ENCODE peak calls at places on chromosomes 7 and 10, in five cellular contexts. One of them, this sample, is unnamed. For H3K4me1, the result is how much of the 10 kb centered on the place peaks cover.

GRCh38 chr10:12507165-12507870 is 158.0 kb downstream of the CAMK1D start:
- DNase-seq in ovary: no peak
- DNase-seq in A549: no peak
- DNase-seq in IMR-90: no peak
- DNase-seq in adrenal gland: no peak
- DNase-seq in this sample: no peak

GRCh38 chr10:63236113-63236935 is 103.2 kb downstream of the NRBF2 start:
- DNase-seq in ovary: no peak
- DNase-seq in A549: peak
- DNase-seq in IMR-90: peak
- DNase-seq in adrenal gland: no peak
- DNase-seq in this sample: no peak

GRCh38 chr7:80294321-80294720 is 159.7 kb downstream of the GNAI1 start:
- DNase-seq in ovary: no peak
- DNase-seq in A549: no peak
- DNase-seq in IMR-90: peak
- DNase-seq in adrenal gland: no peak
- DNase-seq in this sample: no peak

GRCh38 chr7:107836237-107837144 is 33.5 kb upstream of the SLC26A3 start:
- DNase-seq in ovary: no peak
- DNase-seq in A549: peak
- DNase-seq in IMR-90: no peak
- DNase-seq in adrenal gland: no peak
- DNase-seq in this sample: no peak

GRCh38 chr10:103679096-103679790 is 176.1 kb downstream of the SH3PXD2A start:
- DNase-seq in ovary: no peak
- DNase-seq in A549: no peak
- DNase-seq in IMR-90: peak
- DNase-seq in adrenal gland: no peak
- DNase-seq in this sample: no peak

GRCh38 chr7:133331861-133332260 is 79.0 kb downstream of the EXOC4 start:
- DNase-seq in ovary: no peak
- DNase-seq in A549: no peak
- DNase-seq in IMR-90: no peak
- DNase-seq in adrenal gland: no peak
- DNase-seq in this sample: no peak

GRCh38 chr10:31819393-31819820 is 109.2 kb downstream of the ARHGAP12 start:
- DNase-seq in ovary: no peak
- DNase-seq in A549: no peak
- DNase-seq in IMR-90: no peak
- DNase-seq in adrenal gland: no peak
- DNase-seq in this sample: no peak

GRCh38 chr7:68247566-68247965 is 1250.9 kb downstream of the TYW1 start:
- DNase-seq in ovary: no peak
- DNase-seq in A549: no peak
- DNase-seq in IMR-90: no peak
- DNase-seq in adrenal gland: no peak
- DNase-seq in this sample: no peak

GRCh38 chr10:35416628-35417625 is 80.6 kb downstream of the CCNY start:
- DNase-seq in ovary: no peak
- DNase-seq in A549: no peak
- DNase-seq in IMR-90: peak
- DNase-seq in adrenal gland: peak
- DNase-seq in this sample: no peak

GRCh38 chr10:43407576-43408330 is 1.2 kb downstream of the HNRNPF start:
- DNase-seq in ovary: peak
- DNase-seq in A549: peak
- DNase-seq in IMR-90: peak
- DNase-seq in adrenal gland: peak
- DNase-seq in this sample: peak

GRCh38 chr10:43408331-43408709 is 666 bp downstream of the HNRNPF start:
- DNase-seq in ovary: no peak
- DNase-seq in A549: no peak
- DNase-seq in IMR-90: no peak
- DNase-seq in adrenal gland: peak
- DNase-seq in this sample: no peak

GRCh38 chr10:43409385-43410109 is 561 bp upstream of the HNRNPF start:
- DNase-seq in ovary: no peak
- DNase-seq in A549: peak
- DNase-seq in IMR-90: no peak
- DNase-seq in adrenal gland: peak
- DNase-seq in this sample: peak

GRCh38 chr10:43410345-43410744 is 1.4 kb upstream of the HNRNPF start:
- DNase-seq in ovary: no peak
- DNase-seq in A549: no peak
- DNase-seq in IMR-90: no peak
- DNase-seq in adrenal gland: no peak
- DNase-seq in this sample: no peak

DNA sequence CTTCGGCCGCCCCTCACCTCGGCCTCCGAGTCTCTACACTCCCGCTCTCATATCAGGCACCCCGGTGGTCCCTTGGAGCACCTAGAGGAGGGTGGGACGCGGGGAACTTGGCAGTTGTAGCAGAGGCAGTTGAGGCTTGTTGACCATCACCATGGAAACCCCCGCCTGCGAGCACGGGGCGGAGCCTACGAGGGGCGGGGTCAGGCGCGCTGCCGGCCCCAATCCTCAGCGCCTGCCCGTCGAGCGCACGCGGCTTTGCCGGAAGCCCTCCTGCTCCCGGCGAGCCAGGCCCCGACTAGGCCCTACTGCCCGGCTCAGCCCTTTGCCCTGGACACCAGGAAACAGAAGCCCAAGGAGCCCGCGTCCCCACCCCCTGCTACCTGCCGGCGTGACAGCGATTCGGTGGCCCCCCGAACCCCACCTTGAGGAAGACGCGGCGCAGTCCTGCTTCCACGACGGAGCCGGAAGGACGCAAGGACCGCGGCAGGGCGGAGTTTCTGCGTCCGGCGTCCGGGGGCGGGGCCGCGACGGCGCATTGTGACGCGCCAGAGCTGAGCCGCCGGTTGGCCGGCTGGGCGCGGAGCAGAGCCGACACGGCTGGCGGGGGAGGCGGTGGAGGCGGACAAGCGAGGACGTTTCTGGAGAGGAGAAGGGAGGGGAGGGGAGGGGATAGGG is at the start of gene HNRNPF:
- DNase-seq in ovary: peak
- DNase-seq in A549: peak
- DNase-seq in IMR-90: peak
- DNase-seq in adrenal gland: peak
- DNase-seq in this sample: peak
- TF ChIP-seq POLR2A in ovary: peak
- TF ChIP-seq POLR2A in A549: peak
- TF ChIP-seq POLR2A in IMR-90: peak
- TF ChIP-seq POLR2A in adrenal gland: peak
- TF ChIP-seq POLR2A in this sample: peak

GRCh38 chr10:10798021-10798420 is 219.7 kb upstream of the CELF2 start:
- DNase-seq in ovary: no peak
- DNase-seq in A549: no peak
- DNase-seq in IMR-90: no peak
- DNase-seq in adrenal gland: no peak
- DNase-seq in this sample: no peak
- H3K4me3 ChIP-seq in ovary: peak
- H3K4me3 ChIP-seq in A549: no peak
- H3K4me3 ChIP-seq in IMR-90: no peak
- H3K4me3 ChIP-seq in adrenal gland: no peak
- H3K4me3 ChIP-seq in this sample: no peak

GRCh38 chr10:45000764-45001381 is at the start of gene ZNF22:
- DNase-seq in ovary: peak
- DNase-seq in A549: peak
- DNase-seq in IMR-90: peak
- DNase-seq in adrenal gland: no peak
- DNase-seq in this sample: peak
- H3K4me1 ChIP-seq in ovary: under half
- H3K4me1 ChIP-seq in A549: under half
- H3K4me1 ChIP-seq in IMR-90: under half
- H3K4me1 ChIP-seq in adrenal gland: under half
- H3K4me1 ChIP-seq in this sample: half or more

GRCh38 chr10:72322280-72323058 is 32.2 kb downstream of the DNAJB12 start:
- DNase-seq in ovary: no peak
- DNase-seq in A549: peak
- DNase-seq in IMR-90: no peak
- DNase-seq in adrenal gland: no peak
- DNase-seq in this sample: no peak
- TF ChIP-seq POLR2A in ovary: no peak
- TF ChIP-seq POLR2A in A549: no peak
- TF ChIP-seq POLR2A in IMR-90: no peak
- TF ChIP-seq POLR2A in adrenal gland: no peak
- TF ChIP-seq POLR2A in this sample: no peak

GRCh38 chr10:3877092-3878000 is 92.3 kb upstream of the KLF6 start:
- DNase-seq in ovary: no peak
- DNase-seq in A549: no peak
- DNase-seq in IMR-90: no peak
- DNase-seq in adrenal gland: no peak
- DNase-seq in this sample: no peak
- H3K4me3 ChIP-seq in ovary: no peak
- H3K4me3 ChIP-seq in A549: no peak
- H3K4me3 ChIP-seq in IMR-90: no peak
- H3K4me3 ChIP-seq in adrenal gland: no peak
- H3K4me3 ChIP-seq in this sample: no peak

GRCh38 chr10:74290703-74291102 is 139.7 kb downstream of the ADK start:
- DNase-seq in ovary: no peak
- DNase-seq in A549: no peak
- DNase-seq in IMR-90: peak
- DNase-seq in adrenal gland: no peak
- DNase-seq in this sample: no peak
- H3K4me1 ChIP-seq in ovary: under half
- H3K4me1 ChIP-seq in A549: under half
- H3K4me1 ChIP-seq in IMR-90: under half
- H3K4me1 ChIP-seq in adrenal gland: under half
- H3K4me1 ChIP-seq in this sample: under half

DNA sequence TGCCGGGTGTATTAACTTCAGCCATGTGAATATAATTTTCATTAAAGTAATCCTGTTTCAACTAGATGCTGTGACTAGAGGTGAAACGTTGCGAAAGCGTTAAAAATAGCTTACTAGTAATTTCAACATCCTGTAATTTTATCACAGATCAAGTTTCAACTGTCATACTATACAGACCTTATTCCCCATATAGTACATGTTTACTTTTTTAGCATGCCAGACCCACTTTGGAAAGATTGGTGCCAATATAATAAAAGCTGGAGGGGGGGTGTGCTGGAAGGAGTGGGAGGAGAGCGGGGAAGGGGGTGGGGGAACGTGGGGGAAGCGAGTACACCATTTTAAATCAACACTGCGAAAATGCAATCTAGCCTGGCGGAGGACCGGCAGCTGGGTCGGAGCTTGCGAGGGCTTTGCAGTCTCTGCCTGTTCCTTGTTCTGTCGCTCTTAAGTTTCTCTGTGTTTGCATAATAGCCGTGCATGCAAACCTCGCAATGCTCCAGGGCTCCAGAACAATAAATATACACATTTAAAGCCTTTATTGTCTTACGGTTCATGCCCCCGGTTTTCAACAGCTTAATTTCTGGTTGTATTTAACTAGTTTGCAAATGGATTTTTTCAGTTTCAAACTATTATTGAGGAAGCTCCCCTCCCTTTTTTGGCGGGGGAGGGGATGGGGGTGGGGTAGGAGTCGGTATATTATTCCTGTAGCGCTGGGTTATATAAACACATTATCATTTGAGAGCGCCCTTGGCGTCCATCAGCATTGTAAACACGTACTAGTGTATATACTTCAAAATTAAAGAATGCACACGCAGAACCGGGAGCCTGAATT is 1.3 kb upstream of the ARID5B start:
- DNase-seq in ovary: peak
- DNase-seq in A549: peak
- DNase-seq in IMR-90: peak
- DNase-seq in adrenal gland: peak
- DNase-seq in this sample: peak
- TF ChIP-seq POLR2A in ovary: no peak
- TF ChIP-seq POLR2A in A549: no peak
- TF ChIP-seq POLR2A in IMR-90: no peak
- TF ChIP-seq POLR2A in adrenal gland: no peak
- TF ChIP-seq POLR2A in this sample: peak

GRCh38 chr7:79176859-79177477 is 276.5 kb downstream of the MAGI2 start:
- DNase-seq in ovary: no peak
- DNase-seq in A549: peak
- DNase-seq in IMR-90: peak
- DNase-seq in adrenal gland: peak
- DNase-seq in this sample: peak
- H3K4me3 ChIP-seq in ovary: no peak
- H3K4me3 ChIP-seq in A549: no peak
- H3K4me3 ChIP-seq in IMR-90: no peak
- H3K4me3 ChIP-seq in adrenal gland: no peak
- H3K4me3 ChIP-seq in this sample: no peak

GRCh38 chr7:25711940-25712339 is 440.1 kb upstream of the NFE2L3 start:
- DNase-seq in ovary: no peak
- DNase-seq in A549: no peak
- DNase-seq in IMR-90: no peak
- DNase-seq in adrenal gland: no peak
- DNase-seq in this sample: no peak
- H3K4me1 ChIP-seq in ovary: under half
- H3K4me1 ChIP-seq in A549: under half
- H3K4me1 ChIP-seq in IMR-90: under half
- H3K4me1 ChIP-seq in adrenal gland: under half
- H3K4me1 ChIP-seq in this sample: under half